ENCODE peak calls at places on chromosomes 11 and 22, in eight cellular contexts. One of them, this sample, is unnamed.

GRCh38 chr11:18769802-18770456 is 21.7 kb downstream of the PTPN5 start:
- DNase-seq in D341Med: no peak
- DNase-seq in amniotic epithelial cell: no peak
- DNase-seq in M059J: no peak
- DNase-seq in stimulated activated CD4-positive, alpha-beta T cell treated with anti-CD3 and anti-CD28 coated beads, Interleukin-15, amount 100 ng/mL, for 1 hour: no peak
- DNase-seq in progenitor cell of endocrine pancreas: no peak
- DNase-seq in colonic mucosa: peak
- DNase-seq in neural crest cell: no peak
- DNase-seq in this sample: peak

GRCh38 chr11:46299425-46300067 is 22.1 kb downstream of the CREB3L1 start:
- DNase-seq in progenitor cell of endocrine pancreas: no peak
- DNase-seq in amniotic epithelial cell: peak
- DNase-seq in colonic mucosa: no peak
- DNase-seq in D341Med: no peak
- DNase-seq in stimulated activated CD4-positive, alpha-beta T cell treated with anti-CD3 and anti-CD28 coated beads, Interleukin-15, amount 100 ng/mL, for 1 hour: no peak
- DNase-seq in M059J: peak
- DNase-seq in neural crest cell: no peak
- DNase-seq in this sample: no peak

GRCh38 chr11:36744375-36745168 is 146.5 kb upstream of the RAG2 start:
- DNase-seq in stimulated activated CD4-positive, alpha-beta T cell treated with anti-CD3 and anti-CD28 coated beads, Interleukin-15, amount 100 ng/mL, for 1 hour: no peak
- DNase-seq in amniotic epithelial cell: peak
- DNase-seq in colonic mucosa: peak
- DNase-seq in neural crest cell: peak
- DNase-seq in M059J: peak
- DNase-seq in progenitor cell of endocrine pancreas: peak
- DNase-seq in D341Med: peak
- DNase-seq in this sample: peak

GRCh38 chr11:122656631-122657101 is 1.1 kb downstream of the UBASH3B start:
- DNase-seq in M059J: peak
- DNase-seq in colonic mucosa: peak
- DNase-seq in progenitor cell of endocrine pancreas: peak
- DNase-seq in D341Med: no peak
- DNase-seq in neural crest cell: peak
- DNase-seq in stimulated activated CD4-positive, alpha-beta T cell treated with anti-CD3 and anti-CD28 coated beads, Interleukin-15, amount 100 ng/mL, for 1 hour: no peak
- DNase-seq in amniotic epithelial cell: no peak
- DNase-seq in this sample: no peak

GRCh38 chr11:57778318-57779037 is 16.9 kb downstream of the CTNND1 start:
- DNase-seq in neural crest cell: peak
- DNase-seq in D341Med: peak
- DNase-seq in colonic mucosa: peak
- DNase-seq in progenitor cell of endocrine pancreas: peak
- DNase-seq in amniotic epithelial cell: peak
- DNase-seq in stimulated activated CD4-positive, alpha-beta T cell treated with anti-CD3 and anti-CD28 coated beads, Interleukin-15, amount 100 ng/mL, for 1 hour: no peak
- DNase-seq in M059J: peak
- DNase-seq in this sample: peak

GRCh38 chr22:28379075-28379806 is 300.4 kb downstream of the TTC28 start:
- DNase-seq in progenitor cell of endocrine pancreas: no peak
- DNase-seq in colonic mucosa: no peak
- DNase-seq in D341Med: no peak
- DNase-seq in stimulated activated CD4-positive, alpha-beta T cell treated with anti-CD3 and anti-CD28 coated beads, Interleukin-15, amount 100 ng/mL, for 1 hour: no peak
- DNase-seq in amniotic epithelial cell: peak
- DNase-seq in M059J: no peak
- DNase-seq in neural crest cell: no peak
- DNase-seq in this sample: no peak

GRCh38 chr11:29321293-29322132 is 695.3 kb downstream of the KCNA4 start:
- DNase-seq in M059J: peak
- DNase-seq in neural crest cell: no peak
- DNase-seq in progenitor cell of endocrine pancreas: no peak
- DNase-seq in colonic mucosa: no peak
- DNase-seq in amniotic epithelial cell: peak
- DNase-seq in D341Med: no peak
- DNase-seq in stimulated activated CD4-positive, alpha-beta T cell treated with anti-CD3 and anti-CD28 coated beads, Interleukin-15, amount 100 ng/mL, for 1 hour: no peak
- DNase-seq in this sample: peak

GRCh38 chr11:28757725-28758515 is 649.7 kb downstream of the METTL15 start:
- DNase-seq in stimulated activated CD4-positive, alpha-beta T cell treated with anti-CD3 and anti-CD28 coated beads, Interleukin-15, amount 100 ng/mL, for 1 hour: no peak
- DNase-seq in colonic mucosa: no peak
- DNase-seq in neural crest cell: no peak
- DNase-seq in progenitor cell of endocrine pancreas: no peak
- DNase-seq in M059J: peak
- DNase-seq in D341Med: no peak
- DNase-seq in amniotic epithelial cell: peak
- DNase-seq in this sample: no peak

GRCh38 chr11:101863361-101863760 is 51.4 kb upstream of the CEP126 start:
- DNase-seq in D341Med: no peak
- DNase-seq in progenitor cell of endocrine pancreas: no peak
- DNase-seq in amniotic epithelial cell: peak
- DNase-seq in colonic mucosa: no peak
- DNase-seq in M059J: peak
- DNase-seq in neural crest cell: no peak
- DNase-seq in stimulated activated CD4-positive, alpha-beta T cell treated with anti-CD3 and anti-CD28 coated beads, Interleukin-15, amount 100 ng/mL, for 1 hour: no peak
- DNase-seq in this sample: no peak

GRCh38 chr11:92276773-92277172 is 52.2 kb downstream of the FAT3 start:
- DNase-seq in neural crest cell: no peak
- DNase-seq in M059J: peak
- DNase-seq in progenitor cell of endocrine pancreas: no peak
- DNase-seq in amniotic epithelial cell: peak
- DNase-seq in stimulated activated CD4-positive, alpha-beta T cell treated with anti-CD3 and anti-CD28 coated beads, Interleukin-15, amount 100 ng/mL, for 1 hour: no peak
- DNase-seq in D341Med: no peak
- DNase-seq in colonic mucosa: no peak
- DNase-seq in this sample: no peak

GRCh38 chr11:117950999-117951961 is 22.1 kb upstream of the TMPRSS13 start:
- DNase-seq in progenitor cell of endocrine pancreas: no peak
- DNase-seq in colonic mucosa: no peak
- DNase-seq in neural crest cell: no peak
- DNase-seq in M059J: no peak
- DNase-seq in stimulated activated CD4-positive, alpha-beta T cell treated with anti-CD3 and anti-CD28 coated beads, Interleukin-15, amount 100 ng/mL, for 1 hour: no peak
- DNase-seq in amniotic epithelial cell: no peak
- DNase-seq in D341Med: no peak
- DNase-seq in this sample: no peak

GRCh38 chr11:65871811-65872548 is 620 bp downstream of the EFEMP2 start:
- DNase-seq in D341Med: no peak
- DNase-seq in amniotic epithelial cell: peak
- DNase-seq in stimulated activated CD4-positive, alpha-beta T cell treated with anti-CD3 and anti-CD28 coated beads, Interleukin-15, amount 100 ng/mL, for 1 hour: no peak
- DNase-seq in colonic mucosa: no peak
- DNase-seq in neural crest cell: no peak
- DNase-seq in progenitor cell of endocrine pancreas: peak
- DNase-seq in M059J: no peak
- DNase-seq in this sample: no peak

GRCh38 chr11:2298795-2299747 is 2.6 kb downstream of the C11orf21 start:
- DNase-seq in amniotic epithelial cell: no peak
- DNase-seq in colonic mucosa: peak
- DNase-seq in D341Med: no peak
- DNase-seq in M059J: peak
- DNase-seq in stimulated activated CD4-positive, alpha-beta T cell treated with anti-CD3 and anti-CD28 coated beads, Interleukin-15, amount 100 ng/mL, for 1 hour: no peak
- DNase-seq in neural crest cell: no peak
- DNase-seq in progenitor cell of endocrine pancreas: no peak
- DNase-seq in this sample: peak

GRCh38 chr11:70002433-70002832 is 75.7 kb upstream of the ANO1 start:
- DNase-seq in amniotic epithelial cell: no peak
- DNase-seq in colonic mucosa: no peak
- DNase-seq in neural crest cell: no peak
- DNase-seq in M059J: no peak
- DNase-seq in stimulated activated CD4-positive, alpha-beta T cell treated with anti-CD3 and anti-CD28 coated beads, Interleukin-15, amount 100 ng/mL, for 1 hour: no peak
- DNase-seq in D341Med: no peak
- DNase-seq in progenitor cell of endocrine pancreas: no peak
- DNase-seq in this sample: no peak

GRCh38 chr11:108693852-108694251 is 29.0 kb downstream of the DDX10 start:
- DNase-seq in D341Med: no peak
- DNase-seq in neural crest cell: no peak
- DNase-seq in amniotic epithelial cell: peak
- DNase-seq in progenitor cell of endocrine pancreas: no peak
- DNase-seq in M059J: peak
- DNase-seq in colonic mucosa: no peak
- DNase-seq in stimulated activated CD4-positive, alpha-beta T cell treated with anti-CD3 and anti-CD28 coated beads, Interleukin-15, amount 100 ng/mL, for 1 hour: no peak
- DNase-seq in this sample: no peak

GRCh38 chr11:95119361-95120060 is 29.9 kb downstream of the ENDOD1 start:
- DNase-seq in D341Med: no peak
- DNase-seq in neural crest cell: no peak
- DNase-seq in stimulated activated CD4-positive, alpha-beta T cell treated with anti-CD3 and anti-CD28 coated beads, Interleukin-15, amount 100 ng/mL, for 1 hour: no peak
- DNase-seq in progenitor cell of endocrine pancreas: no peak
- DNase-seq in amniotic epithelial cell: no peak
- DNase-seq in colonic mucosa: no peak
- DNase-seq in M059J: peak
- DNase-seq in this sample: no peak

GRCh38 chr11:75403037-75403436 is 3.7 kb downstream of the RPS3 start:
- DNase-seq in D341Med: no peak
- DNase-seq in progenitor cell of endocrine pancreas: no peak
- DNase-seq in neural crest cell: no peak
- DNase-seq in amniotic epithelial cell: no peak
- DNase-seq in M059J: no peak
- DNase-seq in stimulated activated CD4-positive, alpha-beta T cell treated with anti-CD3 and anti-CD28 coated beads, Interleukin-15, amount 100 ng/mL, for 1 hour: no peak
- DNase-seq in colonic mucosa: no peak
- DNase-seq in this sample: no peak

GRCh38 chr11:72860592-72860991 is 46.4 kb downstream of the ATG16L2 start:
- DNase-seq in colonic mucosa: no peak
- DNase-seq in stimulated activated CD4-positive, alpha-beta T cell treated with anti-CD3 and anti-CD28 coated beads, Interleukin-15, amount 100 ng/mL, for 1 hour: no peak
- DNase-seq in M059J: no peak
- DNase-seq in D341Med: no peak
- DNase-seq in progenitor cell of endocrine pancreas: no peak
- DNase-seq in amniotic epithelial cell: peak
- DNase-seq in neural crest cell: no peak
- DNase-seq in this sample: no peak

GRCh38 chr11:12211331-12212065 is 101.1 kb downstream of the MICAL2 start:
- DNase-seq in amniotic epithelial cell: no peak
- DNase-seq in colonic mucosa: no peak
- DNase-seq in M059J: no peak
- DNase-seq in D341Med: no peak
- DNase-seq in progenitor cell of endocrine pancreas: no peak
- DNase-seq in neural crest cell: no peak
- DNase-seq in stimulated activated CD4-positive, alpha-beta T cell treated with anti-CD3 and anti-CD28 coated beads, Interleukin-15, amount 100 ng/mL, for 1 hour: no peak
- DNase-seq in this sample: peak

GRCh38 chr11:28343304-28344233 is 235.4 kb downstream of the METTL15 start:
- DNase-seq in colonic mucosa: no peak
- DNase-seq in amniotic epithelial cell: peak
- DNase-seq in D341Med: no peak
- DNase-seq in neural crest cell: no peak
- DNase-seq in stimulated activated CD4-positive, alpha-beta T cell treated with anti-CD3 and anti-CD28 coated beads, Interleukin-15, amount 100 ng/mL, for 1 hour: no peak
- DNase-seq in progenitor cell of endocrine pancreas: no peak
- DNase-seq in M059J: peak
- DNase-seq in this sample: peak

GRCh38 chr11:77819921-77820564 is 479 bp downstream of the RSF1 start:
- DNase-seq in M059J: peak
- DNase-seq in progenitor cell of endocrine pancreas: peak
- DNase-seq in D341Med: peak
- DNase-seq in amniotic epithelial cell: peak
- DNase-seq in stimulated activated CD4-positive, alpha-beta T cell treated with anti-CD3 and anti-CD28 coated beads, Interleukin-15, amount 100 ng/mL, for 1 hour: peak
- DNase-seq in colonic mucosa: peak
- DNase-seq in neural crest cell: peak
- DNase-seq in this sample: peak